ENCODE peak calls at places on chromosomes 7 and 10, in nine cellular contexts. J is memory B cell; Q is LoVo; E is B cell; T is stomach; V is mammary epithelial cell; N is heart right ventricle; R is activated effector memory CD4-positive, alpha-beta T cell treated with anti-CD3 and anti-CD28 coated beads, Interleukin-2, amount 50 U/mL, for 16 hours; Z is Daoy. M is an unnamed sample.

GRCh38 chr7:85528581-85528980 is 341.7 kb upstream of the SEMA3D start:
- DNase-seq in E (no peak), J (no peak), Z (no peak), V (no peak), R (no peak), Q (no peak), N (no peak), T (no peak), M (no peak)

GRCh38 chr10:69179089-69179742 is 818 bp upstream of the SUPV3L1 start:
- DNase-seq in R (peak), V (no peak), Q (no peak), J (peak), T (no peak), E (no peak), Z (no peak), N (no peak), M (no peak)

GRCh38 chr10:52031771-52032170 is 282.3 kb upstream of the DKK1 start:
- DNase-seq in J (no peak), E (no peak), N (no peak), Q (no peak), T (no peak), Z (no peak), R (no peak), V (no peak), M (no peak)

GRCh38 chr7:17463511-17464085 is 165.1 kb downstream of the AHR start:
- DNase-seq in Z (no peak), J (no peak), R (no peak), N (no peak), E (no peak), V (no peak), Q (no peak), T (no peak), M (no peak)

GRCh38 chr7:135910393-135911036 is 66.6 kb downstream of the MTPN start:
- DNase-seq in T (no peak), Z (no peak), J (no peak), V (no peak), N (no peak), R (no peak), Q (no peak), E (no peak), M (no peak)

GRCh38 chr10:90051474-90051873 is 350.1 kb downstream of the KIF20B start:
- DNase-seq in V (peak), Q (no peak), Z (no peak), N (peak), T (no peak), E (no peak), J (no peak), R (no peak), M (no peak)

GRCh38 chr7:131653418-131654248 is 97.2 kb upstream of the PODXL start:
- DNase-seq in Q (peak), E (no peak), V (no peak), T (no peak), J (no peak), Z (peak), R (no peak), N (no peak), M (no peak)

GRCh38 chr10:104245066-104245632 is 9.5 kb upstream of the GSTO1 start:
- DNase-seq in E (no peak), N (no peak), Z (no peak), Q (no peak), V (no peak), J (no peak), R (no peak), T (no peak), M (no peak)

GRCh38 chr7:66840316-66840715 is 80.7 kb upstream of the TMEM248 start:
- DNase-seq in T (no peak), Q (no peak), Z (no peak), V (no peak), N (no peak), R (no peak), J (no peak), E (no peak), M (no peak)

M was measured in SK-MEL-5.